ENCODE peak calls at places on chromosomes 3 and 15, in seven cellular contexts. B, M, H, Q, O, X and I are unnamed samples.

GRCh38 chr15:40449275-40449674 is 8.5 kb downstream of the BAHD1 start:
- DNase-seq in B (no peak), M (peak; percentile 63), H (no peak), Q (no peak), O (no peak), X (no peak), I (no peak)

GRCh38 chr3:107969994-107970896 is 120.6 kb downstream of the CD47 start:
- DNase-seq in B (no peak), M (peak; percentile 77), H (no peak), Q (no peak), O (peak; percentile 42), X (no peak), I (no peak)

GRCh38 chr3:169324454-169324789 is 339.1 kb downstream of the MECOM start:
- DNase-seq in B (no peak), M (peak; percentile 13), H (no peak), Q (no peak), O (no peak), X (no peak), I (no peak)

GRCh38 chr3:22450785-22451400 is 699.9 kb upstream of the ZNF385D start:
- DNase-seq in B (no peak), M (no peak), H (no peak), Q (no peak), O (no peak), X (no peak), I (no peak)

GRCh38 chr3:124787490-124788195 is 57.4 kb downstream of the UMPS start:
- DNase-seq in B (no peak), M (no peak), H (no peak), Q (no peak), O (no peak), X (no peak), I (no peak)

GRCh38 chr15:65300924-65301441 is 3.5 kb upstream of the RNU5B-1 start:
- DNase-seq in B (no peak), M (no peak), H (no peak), Q (no peak), O (no peak), X (no peak), I (no peak)

GRCh38 chr3:128392812-128393544 is 73.7 kb downstream of the DNAJB8 start:
- DNase-seq in B (no peak), M (no peak), H (no peak), Q (no peak), O (no peak), X (peak; percentile 1), I (no peak)

GRCh38 chr3:170247875-170248274 is 25.7 kb downstream of the PRKCI start:
- DNase-seq in B (no peak), M (no peak), H (no peak), Q (no peak), O (no peak), X (no peak), I (no peak)

GRCh38 chr3:133330043-133330442 is 69.8 kb upstream of the BFSP2 start:
- DNase-seq in B (no peak), M (no peak), H (no peak), Q (no peak), O (peak; percentile 4), X (no peak), I (no peak)

GRCh38 chr3:60708191-60708975 is 542.9 kb downstream of the FHIT start:
- DNase-seq in B (no peak), M (peak; percentile 76), H (no peak), Q (no peak), O (peak; percentile 53), X (no peak), I (no peak)

GRCh38 chr15:75454471-75455418 is 3.3 kb upstream of the SIN3A start:
- DNase-seq in B (peak; percentile 84), M (no peak), H (peak; percentile 71), Q (peak; percentile 88), O (no peak), X (peak; percentile 90), I (peak; percentile 75)

GRCh38 chr3:58048301-58048700 is 40.1 kb downstream of the FLNB start:
- DNase-seq in B (no peak), M (peak; percentile 80), H (no peak), Q (no peak), O (no peak), X (no peak), I (no peak)

GRCh38 chr3:126256256-126256655 is 75.9 kb upstream of the ALDH1L1 start:
- DNase-seq in B (no peak), M (peak; percentile 18), H (no peak), Q (no peak), O (no peak), X (no peak), I (no peak)

GRCh38 chr3:127449489-127450212 is 140.9 kb downstream of the TPRA1 start:
- DNase-seq in B (no peak), M (no peak), H (no peak), Q (no peak), O (peak; percentile 17), X (no peak), I (no peak)

GRCh38 chr3:17500618-17501017 is 241.8 kb downstream of the TBC1D5 start:
- DNase-seq in B (no peak), M (peak; percentile 57), H (no peak), Q (no peak), O (no peak), X (no peak), I (no peak)

GRCh38 chr3:193984378-193984777 is 151.6 kb upstream of the HES1 start:
- DNase-seq in B (no peak), M (no peak), H (no peak), Q (no peak), O (no peak), X (no peak), I (no peak)

GRCh38 chr3:179063945-179064560 is 7.6 kb downstream of the ZMAT3 start:
- DNase-seq in B (no peak), M (no peak), H (no peak), Q (no peak), O (no peak), X (no peak), I (no peak)

GRCh38 chr3:190131329-190131728 is 10.6 kb upstream of the P3H2 start:
- DNase-seq in B (no peak), M (peak; percentile 76), H (no peak), Q (no peak), O (no peak), X (no peak), I (no peak)

GRCh38 chr3:31908391-31909097 is 72.5 kb downstream of the OSBPL10 start:
- DNase-seq in B (no peak), M (peak; percentile 76), H (no peak), Q (no peak), O (no peak), X (no peak), I (no peak)

GRCh38 chr15:31016446-31016915 is 25.1 kb upstream of the MTMR10 start:
- DNase-seq in B (no peak), M (peak; percentile 57), H (no peak), Q (no peak), O (no peak), X (no peak), I (no peak)

GRCh38 chr3:151226088-151226563 is 23.1 kb upstream of the GPR171 start:
- DNase-seq in B (no peak), M (peak; percentile 85), H (no peak), Q (no peak), O (peak; percentile 15), X (no peak), I (no peak)

GRCh38 chr15:67558502-67558901 is 16.0 kb downstream of the MAP2K5 start:
- DNase-seq in B (no peak), M (no peak), H (no peak), Q (no peak), O (no peak), X (no peak), I (no peak)

GRCh38 chr3:3792391-3792790 is 6.8 kb upstream of the LRRN1 start:
- DNase-seq in B (no peak), M (no peak), H (no peak), Q (no peak), O (no peak), X (no peak), I (no peak)

GRCh38 chr15:41940441-41940857 is 31.9 kb downstream of the EHD4 start:
- DNase-seq in B (no peak), M (peak; percentile 81), H (peak; percentile 41), Q (no peak), O (no peak), X (peak; percentile 53), I (no peak)

GRCh38 chr3:56291953-56292352 is 176.3 kb downstream of the ERC2 start:
- DNase-seq in B (no peak), M (peak; percentile 35), H (no peak), Q (no peak), O (no peak), X (no peak), I (no peak)

GRCh38 chr15:74170845-74171578 is 2.5 kb upstream of the ISLR start:
- DNase-seq in B (no peak), M (no peak), H (no peak), Q (no peak), O (no peak), X (no peak), I (no peak)